ENCODE peak calls at places on chromosomes 13 and 19, in ten cellular contexts. F is ascending aorta, Q is cardiac muscle cell, A is heart left ventricle, C is psoas muscle, X is Panc1, T is tibial nerve, E is right lobe of liver, Y is BE2C, P is hepatocyte. O is an unnamed sample.

GRCh38 chr13:113597386-113598080 is 13.0 kb downstream of the TFDP1 start:
- DNase-seq in A (no peak), Y (peak; percentile 24), P (no peak), T (no peak), C (peak; percentile 42), Q (no peak), X (no peak), E (no peak), F (peak; percentile 54), O (peak; percentile 36)

GRCh38 chr19:48975947-48976847 is 11.1 kb downstream of the FTL start:
- DNase-seq in Q (no peak), A (no peak), C (no peak), E (no peak), T (no peak), Y (peak; percentile 71), F (no peak), X (no peak), P (no peak), O (no peak)

GRCh38 chr13:75079226-75079625 is 402.7 kb downstream of the TBC1D4 start:
- DNase-seq in A (no peak), F (no peak), C (no peak), T (no peak), P (no peak), Q (peak; percentile 32), Y (no peak), X (no peak), E (no peak), O (no peak)

GRCh38 chr13:31050486-31051400 is 111.0 kb downstream of the HSPH1 start:
- DNase-seq in Y (no peak), Q (peak; percentile 37), P (no peak), C (no peak), A (no peak), T (no peak), E (no peak), X (no peak), F (peak; percentile 37), O (no peak)

GRCh38 chr13:113997845-113998751 is 24.2 kb upstream of the C13orf46 start:
- DNase-seq in Q (peak; percentile 71), A (peak; percentile 50), E (peak; percentile 16), P (no peak), Y (peak; percentile 66), F (peak; percentile 83), C (peak; percentile 77), X (no peak), T (peak; percentile 52), O (peak; percentile 54)

GRCh38 chr13:57878291-57878690 is 246.7 kb downstream of the PCDH17 start:
- DNase-seq in F (no peak), C (no peak), Q (no peak), Y (no peak), P (no peak), T (no peak), E (no peak), X (no peak), A (no peak), O (no peak)

GRCh38 chr13:96947343-96947910 is 46.8 kb downstream of the OXGR1 start:
- DNase-seq in A (no peak), P (no peak), Y (no peak), Q (no peak), T (no peak), X (no peak), F (no peak), E (no peak), C (no peak), O (no peak)

GRCh38 chr19:10399878-10400277 is 3.5 kb downstream of the CDC37 start:
- DNase-seq in P (no peak), Y (no peak), T (no peak), A (peak; percentile 65), Q (no peak), X (no peak), E (no peak), C (peak; percentile 88), F (no peak), O (no peak)

GRCh38 chr19:33429891-33430673 is 56.6 kb downstream of the CEBPG start:
- DNase-seq in E (no peak), Q (no peak), T (no peak), F (no peak), X (no peak), Y (no peak), P (no peak), C (peak; percentile 26), A (no peak), O (no peak)

GRCh38 chr19:33432408-33433170 is 59.1 kb downstream of the CEBPG start:
- DNase-seq in Q (no peak), Y (peak; percentile 56), C (peak; percentile 15), A (no peak), T (no peak), E (peak; percentile 11), X (no peak), F (no peak), P (no peak), O (peak; percentile 24)

GRCh38 chr19:33431986-33432385 is 58.5 kb downstream of the CEBPG start:
- DNase-seq in X (no peak), Q (no peak), E (no peak), P (no peak), T (no peak), C (no peak), F (no peak), Y (no peak), A (no peak), O (peak; percentile 7)

GRCh38 chr19:33428627-33429013 is 55.1 kb downstream of the CEBPG start:
- DNase-seq in A (no peak), E (peak; percentile 4), Q (no peak), P (no peak), Y (no peak), F (no peak), T (no peak), X (no peak), C (peak; percentile 2), O (no peak)

GRCh38 chr19:33430674-33431277 is 57.3 kb downstream of the CEBPG start:
- DNase-seq in Y (peak; percentile 87), F (no peak), P (peak; percentile 72), C (peak; percentile 84), Q (peak; percentile 73), T (no peak), E (peak; percentile 70), X (peak; percentile 64), A (peak; percentile 67), O (peak; percentile 86)
- TF ChIP-seq CTCF in Y (peak; percentile 90), F (peak; percentile 39), P (peak; percentile 82), C (peak; percentile 76), Q (peak; percentile 83), T (peak; percentile 52), E (peak; percentile 49), X (peak; percentile 98), A (peak; percentile 72), O (peak; percentile 68)

GRCh38 chr19:55277494-55277893 is 2.4 kb downstream of the HSPBP1 start:
- DNase-seq in X (no peak), P (no peak), Q (no peak), E (no peak), Y (no peak), F (no peak), T (no peak), A (no peak), C (no peak), O (no peak)

GRCh38 chr19:55276720-55277430 is 3.0 kb downstream of the HSPBP1 start:
- DNase-seq in F (no peak), T (no peak), Q (no peak), Y (no peak), P (no peak), A (no peak), X (no peak), C (no peak), E (no peak), O (no peak)

GRCh38 chr19:55279773-55280643 is at the start of gene HSPBP1:
- DNase-seq in X (peak; percentile 90), Y (peak; percentile 96), C (peak; percentile 94), Q (peak; percentile 97), E (peak; percentile 92), F (peak; percentile 97), A (peak; percentile 91), T (peak; percentile 76), P (peak; percentile 97), O (peak; percentile 94)

GRCh38 chr19:55279376-55279772 is 536 bp downstream of the HSPBP1 start:
- DNase-seq in X (no peak), E (no peak), A (no peak), F (no peak), P (no peak), Q (no peak), Y (no peak), T (no peak), C (no peak), O (no peak)

DNA sequence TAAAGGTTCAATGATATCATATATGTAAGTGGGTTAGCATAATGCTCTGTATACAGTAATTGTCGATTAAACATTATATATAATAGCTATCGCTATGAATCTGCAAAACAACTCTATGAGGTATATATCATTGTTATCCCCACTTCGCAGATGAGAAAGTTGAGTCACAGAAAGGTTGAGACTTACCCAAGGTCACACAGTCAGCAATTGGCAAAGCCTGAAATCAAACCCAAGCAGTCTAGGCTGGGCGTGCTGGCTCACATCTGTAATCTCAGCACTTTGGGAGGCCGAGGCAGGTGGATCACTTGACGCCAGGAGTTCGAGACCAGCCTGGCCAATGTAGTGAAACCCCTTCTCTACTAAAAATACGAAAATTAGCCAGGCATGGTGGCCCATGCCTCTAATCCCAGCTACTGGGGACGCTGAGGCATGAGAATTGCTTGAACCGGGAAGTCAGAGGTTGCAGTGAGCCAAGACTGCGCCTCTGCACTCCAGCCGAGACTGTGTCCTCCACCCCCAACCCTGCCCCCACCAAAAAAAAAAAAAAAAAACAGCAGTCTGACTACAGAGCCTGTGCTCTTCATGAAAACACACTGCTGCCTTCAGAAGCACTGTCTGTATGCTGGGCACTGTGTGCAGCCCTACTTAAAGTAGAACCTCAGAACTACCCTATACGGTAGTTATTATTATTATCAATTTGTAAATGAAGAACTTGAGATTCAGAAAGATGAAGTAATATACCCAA is 1.3 kb downstream of the HSPBP1 start:
- DNase-seq in T (no peak), A (no peak), F (no peak), P (no peak), X (no peak), E (no peak), C (no peak), Q (no peak), Y (no peak), O (no peak)
- H3K4me3 ChIP-seq in T (no peak overlapping the region), A (no peak overlapping the region), F (peak overlapping the region; percentile 84), P (no peak overlapping the region), X (peak overlapping the region; percentile 66), E (no peak overlapping the region), C (peak overlapping the region; percentile 91), Q (no peak overlapping the region), Y (peak overlapping the region; percentile 96), O (no peak overlapping the region)

GRCh38 chr19:53409505-53410204 is 14.7 kb downstream of the ZNF765 start:
- DNase-seq in C (no peak), P (no peak), T (no peak), X (no peak), Y (no peak), Q (no peak), F (no peak), E (no peak), A (no peak), O (no peak)
- H3K9me3 ChIP-seq in C (peaks cover 68% of the 10 kb centered on the region), P (peaks cover 46% of the 10 kb centered on the region), T (peaks cover 7% of the 10 kb centered on the region), X (peaks cover 64% of the 10 kb centered on the region), Y (no peaks in the 10 kb centered on the region), Q (no peaks in the 10 kb centered on the region), F (peaks cover 59% of the 10 kb centered on the region), E (no peaks in the 10 kb centered on the region), A (peaks cover 63% of the 10 kb centered on the region), O (peaks cover 10% of the 10 kb centered on the region)

GRCh38 chr19:40702337-40703012 is 12.0 kb upstream of the NUMBL start:
- DNase-seq in C (no peak), A (peak; percentile 59), X (no peak), Y (peak; percentile 91), T (no peak), F (no peak), Q (peak; percentile 45), P (peak; percentile 66), E (no peak), O (no peak)
- TF ChIP-seq CTCF in C (no peak), A (peak; percentile 43), X (no peak), Y (peak; percentile 86), T (peak; percentile 5), F (no peak), Q (peak; percentile 47), P (peak; percentile 33), E (no peak), O (no peak)